ENCODE peak calls at places on chromosomes 13 and 19, in ten cellular contexts. C is germinal center; G is epithelial cell of esophagus; S is Peyer's patch; J is ovary; W is AG08395; P is activated CD8-positive, alpha-beta memory T cell treated with anti-CD3 and anti-CD28 coated beads for 4 hours; O is fibroblast of mammary gland; H is upper lobe of right lung; Z is mammary epithelial cell. Q is an unnamed sample.

GRCh38 chr13:74710006-74710405 is 575.8 kb upstream of the KLF12 start:
- DNase-seq in C (no peak), G (peak), S (no peak), J (no peak), W (peak), P (no peak), O (peak), H (no peak), Z (peak), Q (no peak)

GRCh38 chr19:13597625-13598024 is 91.3 kb upstream of the CACNA1A start:
- DNase-seq in C (peak), G (peak), S (no peak), J (peak), W (peak), P (peak), O (peak), H (no peak), Z (peak), Q (no peak)

GRCh38 chr13:30366083-30366482 is 56.2 kb upstream of the UBE2L5 start:
- DNase-seq in C (no peak), G (no peak), S (no peak), J (no peak), W (no peak), P (no peak), O (no peak), H (no peak), Z (no peak), Q (no peak)

GRCh38 chr13:101751488-101751887 is 299.0 kb downstream of the ITGBL1 start:
- DNase-seq in C (no peak), G (peak), S (no peak), J (no peak), W (no peak), P (no peak), O (peak), H (no peak), Z (peak), Q (no peak)

GRCh38 chr19:3760871-3761361 is 576 bp downstream of the APBA3 start:
- DNase-seq in C (no peak), G (peak), S (no peak), J (no peak), W (no peak), P (no peak), O (peak), H (no peak), Z (no peak), Q (no peak)

GRCh38 chr19:2702170-2703076 is at the start of gene GNG7:
- DNase-seq in C (peak), G (peak), S (peak), J (peak), W (peak), P (peak), O (peak), H (peak), Z (peak), Q (no peak)

GRCh38 chr19:43957891-43958290 is 6.9 kb downstream of the ZNF221 start:
- DNase-seq in C (no peak), G (peak), S (no peak), J (no peak), W (peak), P (no peak), O (peak), H (no peak), Z (no peak), Q (no peak)

GRCh38 chr19:19381007-19381926 is 24.2 kb upstream of the GATAD2A start:
- DNase-seq in C (no peak), G (no peak), S (no peak), J (no peak), W (no peak), P (no peak), O (no peak), H (no peak), Z (no peak), Q (no peak)

GRCh38 chr19:18225702-18226468 is at the start of gene PDE4C:
- DNase-seq in C (no peak), G (no peak), S (no peak), J (peak), W (no peak), P (no peak), O (no peak), H (no peak), Z (no peak), Q (no peak)

GRCh38 chr19:36215276-36216171 is 618 bp downstream of the ZNF146 start:
- DNase-seq in C (peak), G (peak), S (no peak), J (no peak), W (peak), P (no peak), O (peak), H (no peak), Z (peak), Q (no peak)

GRCh38 chr19:768424-768823 is 17.5 kb downstream of the MISP start:
- DNase-seq in C (no peak), G (no peak), S (no peak), J (no peak), W (peak), P (no peak), O (peak), H (no peak), Z (no peak), Q (no peak)

Q was measured in vagina.